ENCODE peak calls at places on chromosomes 16 and 17, in six cellular contexts. E, X, B, M, P and I are unnamed samples.

GRCh38 chr16:85090166-85090565 is 22.1 kb downstream of the CIBAR2 start:
- DNase-seq in E (no peak), X (peak), B (no peak), M (no peak), P (no peak), I (no peak)

GRCh38 chr17:12977008-12977751 is 40.6 kb downstream of the ELAC2 start:
- DNase-seq in E (no peak), X (peak), B (no peak), M (no peak), P (no peak), I (no peak)

GRCh38 chr16:27228621-27229501 is 25.5 kb downstream of the KDM8 start:
- DNase-seq in E (no peak), X (no peak), B (no peak), M (peak), P (no peak), I (no peak)

GRCh38 chr16:31268891-31269290 is 9.1 kb downstream of the ITGAM start:
- DNase-seq in E (no peak), X (no peak), B (no peak), M (no peak), P (no peak), I (no peak)

GRCh38 chr17:48612854-48613691 is 2.0 kb downstream of the HOXB8 start:
- DNase-seq in E (no peak), X (no peak), B (no peak), M (peak), P (peak), I (no peak)

GRCh38 chr17:65868881-65869280 is 307.4 kb upstream of the AXIN2 start:
- DNase-seq in E (no peak), X (no peak), B (no peak), M (no peak), P (no peak), I (no peak)

GRCh38 chr17:47697948-47698711 is 4.2 kb downstream of the TBKBP1 start:
- DNase-seq in E (peak), X (no peak), B (no peak), M (no peak), P (no peak), I (no peak)

GRCh38 chr16:84563316-84563715 is 54.6 kb downstream of the COTL1 start:
- DNase-seq in E (no peak), X (no peak), B (no peak), M (no peak), P (no peak), I (no peak)

GRCh38 chr16:48101069-48101674 is 54.6 kb downstream of the ABCC12 start:
- DNase-seq in E (no peak), X (no peak), B (no peak), M (no peak), P (no peak), I (no peak)

GRCh38 chr17:42844271-42844670 is at the start of gene AOC2:
- DNase-seq in E (no peak), X (peak), B (no peak), M (no peak), P (no peak), I (no peak)

GRCh38 chr16:53510704-53511070 is 7.7 kb upstream of the AKTIP start:
- DNase-seq in E (no peak), X (no peak), B (no peak), M (no peak), P (no peak), I (no peak)
- TF ChIP-seq CTCF in E (no peak), X (no peak), B (no peak), M (no peak), P (no peak), I (no peak)

DNA sequence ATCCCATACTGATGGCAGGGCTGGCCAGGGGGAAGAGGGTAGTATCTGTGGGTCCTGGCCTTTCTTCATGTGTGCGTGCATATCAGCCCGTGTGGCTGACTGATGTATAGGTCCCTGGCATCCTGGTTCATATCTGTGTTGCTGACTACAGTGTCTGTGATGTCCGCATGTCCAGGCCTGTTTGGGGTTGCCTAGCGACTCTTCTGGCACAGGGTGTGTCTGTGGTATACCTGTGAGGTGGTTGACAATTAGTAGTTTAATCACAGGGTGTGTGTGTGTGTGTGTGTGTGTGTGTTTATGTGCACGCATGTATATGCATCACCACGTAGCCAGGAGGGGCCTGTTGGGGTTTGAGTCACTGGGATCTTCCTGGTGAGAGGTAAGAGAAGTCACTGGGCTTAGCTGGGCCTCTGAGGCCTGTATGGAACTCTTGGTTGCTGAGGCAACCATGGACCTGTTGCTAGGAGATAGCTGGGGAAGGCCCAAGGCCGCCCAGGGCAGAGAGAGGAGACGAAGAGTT is 634 bp upstream of the TMEM95 start:
- DNase-seq in E (no peak), X (peak), B (no peak), M (no peak), P (peak), I (no peak)
- H3K4me3 ChIP-seq in E (no peak), X (no peak), B (peak), M (no peak), P (no peak), I (peak)

DNA sequence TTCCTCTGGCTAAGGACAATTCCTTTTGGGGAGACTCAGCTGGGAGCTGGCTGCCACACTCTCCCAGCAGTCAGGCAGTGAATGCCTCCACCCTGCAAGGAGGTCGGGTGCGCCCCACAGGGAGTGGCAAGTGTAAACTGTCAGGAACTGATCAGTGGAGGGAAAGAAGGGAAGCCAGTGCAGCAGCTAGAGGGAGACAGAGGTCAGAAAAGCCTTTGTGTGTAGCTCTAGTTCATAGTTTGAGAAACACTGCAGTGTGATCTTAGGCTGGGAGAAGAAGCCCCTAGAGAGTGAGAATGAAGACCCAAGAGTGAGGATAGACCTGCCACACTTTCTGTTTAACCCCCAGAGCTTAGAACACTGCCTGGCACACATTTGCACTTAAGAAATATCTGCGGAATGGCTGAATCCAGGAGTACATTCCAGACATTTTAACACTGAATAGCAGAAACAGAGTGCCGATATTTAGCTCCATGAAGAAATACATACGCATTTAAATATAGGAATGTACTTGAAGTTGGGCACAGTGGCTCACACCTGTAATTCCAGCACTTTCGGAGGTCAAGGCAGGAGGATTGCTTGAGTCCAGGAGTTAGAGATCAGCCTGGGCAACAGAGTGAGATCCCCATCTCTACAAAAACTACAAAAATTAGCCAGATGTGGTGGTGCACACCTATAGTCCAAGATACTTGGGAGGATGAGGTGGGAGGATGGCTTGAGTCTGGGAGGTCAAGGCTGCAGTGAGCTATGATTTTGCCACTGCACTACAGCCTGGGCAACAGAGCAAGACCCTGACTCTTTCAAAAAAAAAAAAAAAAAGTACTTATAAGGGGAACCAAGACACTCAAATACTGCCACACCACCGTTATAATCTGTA is 11.1 kb upstream of the SLC5A11 start:
- DNase-seq in E (no peak), X (peak), B (no peak), M (peak), P (peak), I (no peak)
- TF ChIP-seq CTCF in E (peak), X (peak), B (peak), M (peak), P (peak), I (peak)

GRCh38 chr17:60173304-60173807 is 23.6 kb downstream of the CA4 start:
- DNase-seq in E (no peak), X (peak), B (peak), M (no peak), P (no peak), I (peak)

GRCh38 chr17:60171753-60172079 is 21.9 kb downstream of the CA4 start:
- DNase-seq in E (no peak), X (no peak), B (no peak), M (no peak), P (no peak), I (no peak)

GRCh38 chr17:60169921-60170817 is 20.4 kb downstream of the CA4 start:
- DNase-seq in E (no peak), X (peak), B (no peak), M (peak), P (peak), I (peak)

GRCh38 chr17:60168654-60169053 is 18.9 kb downstream of the CA4 start:
- DNase-seq in E (no peak), X (no peak), B (no peak), M (no peak), P (no peak), I (no peak)

DNA sequence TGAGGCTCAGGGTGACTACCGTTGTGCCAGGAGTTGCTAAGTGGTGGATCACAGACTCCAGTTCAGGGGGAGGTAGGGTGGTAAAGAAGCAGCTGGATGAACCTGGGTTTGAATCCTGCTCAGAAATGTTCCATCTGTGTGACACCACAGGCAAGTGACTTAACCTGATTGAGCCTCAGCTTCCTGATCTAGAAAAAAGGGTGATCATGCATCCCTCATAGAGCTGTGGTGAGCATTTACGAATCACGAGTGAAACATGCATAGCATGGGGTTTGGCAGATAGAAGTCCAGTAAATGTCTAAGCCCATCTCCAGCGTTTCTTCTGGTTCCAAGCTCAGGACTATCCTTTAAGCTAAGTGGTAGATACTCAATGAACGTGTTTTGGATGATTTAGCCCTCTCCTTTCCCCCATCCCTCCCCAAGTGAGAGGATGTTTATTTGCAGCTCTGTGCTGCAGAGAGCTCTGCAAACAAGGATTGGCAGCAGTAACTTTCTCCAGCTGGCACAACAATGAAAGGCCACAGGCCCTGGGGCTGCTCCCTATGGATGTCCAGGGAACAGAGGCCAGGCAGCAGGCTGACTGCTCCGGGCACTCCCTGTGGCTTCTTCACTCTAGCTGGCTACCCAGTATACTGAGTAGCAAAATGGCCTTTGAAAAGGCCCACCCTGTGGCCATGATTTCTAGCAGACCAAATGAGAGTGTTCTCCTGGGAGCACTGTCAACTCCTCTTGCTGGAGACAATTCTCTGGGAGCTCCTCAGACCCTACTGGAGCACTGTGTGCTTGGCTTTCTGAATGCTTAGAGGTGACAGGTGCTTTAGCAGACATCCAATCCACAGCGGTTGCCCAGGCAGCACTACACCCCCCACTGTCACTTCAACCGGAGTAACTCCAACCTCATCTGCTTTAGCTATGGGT is 21.3 kb downstream of the CA4 start:
- DNase-seq in E (no peak), X (no peak), B (no peak), M (no peak), P (peak), I (no peak)
- H3K4me3 ChIP-seq in E (no peak), X (no peak), B (no peak), M (no peak), P (no peak), I (no peak)